ENCODE peak calls at places on chromosomes 5 and 9, in four cellular contexts. H, S, Q and N are unnamed samples. For H3K9me3, the result is how much of the 10 kb centered on the place peaks cover.

GRCh38 chr5:101424530-101425175 is 521.6 kb upstream of the ST8SIA4 start:
- DNase-seq in H (no peak), S (no peak), Q (no peak), N (no peak)

GRCh38 chr9:14989811-14990210 is 79.6 kb upstream of the FREM1 start:
- DNase-seq in S (no peak), Q (no peak), H (no peak), N (no peak)

GRCh38 chr5:125558466-125558865 is 812.0 kb upstream of the ZNF608 start:
- DNase-seq in Q (no peak), S (no peak), H (no peak), N (no peak)

GRCh38 chr5:129856325-129856724 is 47.9 kb upstream of the CHSY3 start:
- DNase-seq in H (no peak), Q (no peak), S (no peak), N (no peak)

GRCh38 chr5:107968998-107969397 is 298.3 kb upstream of the EFNA5 start:
- DNase-seq in Q (no peak), S (no peak), H (no peak), N (no peak)

GRCh38 chr5:69238760-69239251 is 4.1 kb downstream of the CDK7 start:
- DNase-seq in H (no peak), Q (no peak), S (no peak), N (no peak)

GRCh38 chr5:63963080-63963735 is 963 bp upstream of the HTR1A start:
- DNase-seq in H (no peak), Q (peak), S (peak), N (no peak)

GRCh38 chr5:113488645-113489184 is 462 bp upstream of the MCC start:
- DNase-seq in H (no peak), Q (no peak), S (no peak), N (no peak)

GRCh38 chr9:4837768-4838546 is 45.2 kb downstream of the RCL1 start:
- DNase-seq in Q (peak), S (peak), H (no peak), N (no peak)

GRCh38 chr5:132257131-132258101 is at the start of gene PDLIM4:
- DNase-seq in S (no peak), H (no peak), Q (peak), N (peak)

GRCh38 chr9:126132751-126133150 is 193.9 kb upstream of the MVB12B start:
- DNase-seq in H (no peak), Q (no peak), S (peak), N (no peak)
- H3K9me3 ChIP-seq in H (under half), Q (under half), S (under half), N (under half)

GRCh38 chr5:14174235-14174636 is 31.1 kb downstream of the TRIO start:
- DNase-seq in S (no peak), Q (no peak), H (no peak), N (no peak)
- H3K9me3 ChIP-seq in S (under half), Q (under half), H (under half), N (under half)

DNA sequence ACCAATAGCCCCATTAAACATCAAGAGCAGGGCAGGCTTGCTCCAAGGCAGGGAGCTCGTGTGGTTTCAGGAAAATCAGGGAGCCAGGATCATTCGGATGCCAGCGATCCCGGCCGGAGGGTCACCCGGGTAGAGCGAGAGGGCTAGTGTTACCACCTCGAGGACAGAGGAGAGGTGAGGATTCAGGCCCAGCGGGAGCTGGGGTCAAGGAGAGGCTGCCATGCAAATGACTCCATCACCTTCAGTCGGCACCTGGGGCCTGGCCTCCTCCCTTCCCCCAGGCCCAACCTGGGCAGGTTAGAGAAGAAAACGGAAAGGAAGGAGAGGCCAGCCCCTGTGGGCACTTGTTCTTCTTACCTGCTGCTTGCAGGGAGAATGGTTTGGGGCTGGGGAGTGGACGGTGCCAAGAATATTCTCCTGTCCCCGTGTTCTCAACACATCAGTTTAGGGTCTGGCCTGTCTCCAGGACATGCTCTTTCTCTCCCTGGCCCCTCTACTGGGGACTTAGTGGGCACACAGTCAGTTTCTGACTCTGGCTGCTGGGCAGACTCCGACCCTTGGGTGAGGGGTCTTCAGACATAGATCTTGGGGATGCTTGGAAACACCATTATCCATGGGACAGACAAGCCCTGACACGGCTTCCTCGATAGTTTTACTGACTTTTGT is 289.3 kb downstream of the IRX2 start:
- DNase-seq in Q (no peak), S (no peak), H (no peak), N (no peak)
- H3K9me3 ChIP-seq in Q (under half), S (under half), H (under half), N (under half)

GRCh38 chr5:158045696-158046095 is 186.8 kb upstream of the CLINT1 start:
- DNase-seq in H (no peak), Q (no peak), S (no peak), N (no peak)
- H3K9me3 ChIP-seq in H (under half), Q (under half), S (under half), N (under half)